ENCODE peak calls at places on chromosomes 3 and 15, in eight cellular contexts. M, J, Z, X, Q, E, T and D are unnamed samples.
A peak's percentile ranks its signal among the peaks of the same experiment; 100 is the strongest.

GRCh38 chr15:29294732-29295131 is 25.1 kb upstream of the NSMCE3 start:
- DNase-seq in Q (no peak), E (no peak), Z (no peak), T (no peak), X (no peak), J (no peak), M (no peak), D (no peak)

GRCh38 chr15:64354683-64355558 is 1.1 kb downstream of the CSNK1G1 start:
- DNase-seq in M (peak; percentile 50), Z (no peak), J (no peak), X (no peak), E (no peak), Q (no peak), T (no peak), D (no peak)

GRCh38 chr3:183975981-183976662 is 41.6 kb downstream of the ABCC5 start:
- DNase-seq in J (no peak), Q (no peak), T (no peak), M (no peak), E (no peak), Z (no peak), X (no peak), D (no peak)

GRCh38 chr15:74333662-74334061 is 33.8 kb downstream of the CYP11A1 start:
- DNase-seq in T (no peak), Q (peak; percentile 15), E (no peak), M (peak; percentile 60), Z (no peak), J (no peak), X (no peak), D (no peak)

GRCh38 chr15:94671845-94672524 is 440.6 kb downstream of the MCTP2 start:
- DNase-seq in X (no peak), Z (no peak), Q (peak; percentile 46), J (no peak), E (no peak), T (no peak), M (no peak), D (no peak)

GRCh38 chr15:51280838-51281237 is 57.6 kb downstream of the CYP19A1 start:
- DNase-seq in Z (no peak), J (no peak), M (no peak), X (no peak), E (no peak), Q (no peak), T (no peak), D (no peak)

GRCh38 chr3:147838650-147839049 is 429.5 kb downstream of the ZIC1 start:
- DNase-seq in Q (no peak), E (no peak), J (no peak), X (no peak), M (peak; percentile 18), T (no peak), Z (no peak), D (no peak)

GRCh38 chr15:78804391-78804792 is 6.9 kb downstream of the ADAMTS7 start:
- DNase-seq in T (no peak), Q (no peak), X (no peak), E (no peak), M (no peak), J (no peak), Z (no peak), D (no peak)

GRCh38 chr15:76162784-76163428 is 103.1 kb downstream of the TMEM266 start:
- DNase-seq in T (no peak), X (no peak), Q (no peak), J (no peak), E (no peak), Z (no peak), M (no peak), D (no peak)

GRCh38 chr15:68218331-68218730 is 11.2 kb downstream of the CLN6 start:
- DNase-seq in M (no peak), J (no peak), E (peak; percentile 41), Z (no peak), T (no peak), X (no peak), Q (peak; percentile 17), D (no peak)

GRCh38 chr15:90817117-90818057 is 51.0 kb upstream of the FURIN start:
- DNase-seq in X (no peak), M (no peak), T (no peak), Q (no peak), E (peak; percentile 70), J (no peak), Z (no peak), D (no peak)

GRCh38 chr3:29382399-29382798 is 101.5 kb downstream of the RBMS3 start:
- DNase-seq in M (no peak), J (no peak), X (no peak), Q (no peak), E (no peak), Z (no peak), T (no peak), D (no peak)

GRCh38 chr3:16323737-16324136 is 58.7 kb downstream of the OXNAD1 start:
- DNase-seq in Z (no peak), X (no peak), T (no peak), E (no peak), Q (no peak), J (no peak), M (no peak), D (no peak)

GRCh38 chr3:278300-279064 is 81.9 kb downstream of the CHL1 start:
- DNase-seq in M (no peak), T (no peak), X (no peak), Q (no peak), Z (no peak), J (no peak), E (no peak), D (no peak)

GRCh38 chr3:13543251-13543650 is 5.7 kb upstream of the FBLN2 start:
- DNase-seq in Q (peak; percentile 33), J (peak; percentile 55), T (peak; percentile 37), X (peak; percentile 65), E (no peak), M (no peak), Z (no peak), D (no peak)

GRCh38 chr15:87981969-87982368 is 274.6 kb downstream of the NTRK3 start:
- DNase-seq in E (no peak), T (no peak), X (peak; percentile 6), J (no peak), M (no peak), Q (no peak), Z (no peak), D (no peak)

GRCh38 chr15:48389701-48390143 is 58.5 kb downstream of the DUT start:
- DNase-seq in E (no peak), X (no peak), J (no peak), Z (no peak), Q (no peak), T (no peak), M (no peak), D (no peak)

GRCh38 chr15:70356062-70356860 is 258.5 kb upstream of the TLE3 start:
- DNase-seq in Q (no peak), Z (peak; percentile 44), E (peak; percentile 51), J (no peak), T (no peak), X (no peak), M (no peak), D (no peak)

GRCh38 chr3:150348500-150348899 is 59.6 kb upstream of the TSC22D2 start:
- DNase-seq in E (no peak), M (peak; percentile 95), Z (no peak), X (no peak), J (no peak), T (no peak), Q (no peak), D (no peak)

GRCh38 chr3:23620616-23621015 is 185.1 kb upstream of the UBE2E1 start:
- DNase-seq in J (no peak), X (no peak), M (peak; percentile 84), T (no peak), Q (no peak), E (no peak), Z (no peak), D (no peak)
- TF ChIP-seq CTCF in J (no peak), X (no peak), M (no peak), T (no peak), Q (no peak), E (no peak), Z (no peak), D (no peak)

DNA sequence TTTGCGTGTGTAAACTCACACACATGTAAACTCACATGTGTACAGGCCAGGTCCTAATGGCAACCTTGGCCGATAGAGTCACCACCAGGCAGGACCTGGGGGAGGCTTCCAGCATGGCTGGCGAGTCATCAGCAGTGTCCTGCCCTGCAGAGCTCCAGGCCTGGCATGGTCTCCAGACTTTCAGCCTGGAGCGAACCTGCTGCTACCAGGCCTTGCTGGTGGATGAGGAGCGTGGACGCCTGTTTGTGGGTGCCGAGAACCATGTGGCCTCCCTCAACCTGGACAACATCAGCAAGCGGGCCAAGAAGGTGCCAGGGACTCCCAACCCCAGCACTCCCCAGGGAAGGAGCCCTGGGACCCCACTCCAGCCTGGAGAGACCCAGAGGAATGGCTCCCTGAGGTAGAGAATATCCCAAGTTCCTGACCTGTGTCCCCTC is 1.0 kb downstream of the SEMA3B start:
- DNase-seq in Q (peak; percentile 48), J (no peak), E (peak; percentile 69), T (no peak), X (no peak), Z (no peak), M (peak; percentile 59), D (no peak)
- H3K27ac ChIP-seq in Q (peak overlapping the region; percentile 83), J (peak overlapping the region; percentile 97), E (peak overlapping the region; percentile 93), T (no peak overlapping the region), X (peak overlapping the region; percentile 96), Z (no peak overlapping the region), M (peak overlapping the region; percentile 5), D (peak overlapping the region; percentile 50)

GRCh38 chr3:159991591-159991990 is 3.0 kb downstream of the IL12A start:
- DNase-seq in J (no peak), Q (no peak), T (no peak), M (no peak), X (no peak), Z (no peak), E (no peak), D (no peak)

GRCh38 chr3:159988617-159989251 is at the start of gene IL12A:
- DNase-seq in T (peak; percentile 85), J (no peak), M (peak; percentile 54), Q (peak; percentile 83), E (peak; percentile 64), X (peak; percentile 81), Z (peak; percentile 89), D (peak; percentile 21)

GRCh38 chr3:159989973-159990846 is 1.6 kb downstream of the IL12A start:
- DNase-seq in Z (no peak), J (no peak), M (no peak), E (no peak), X (no peak), Q (no peak), T (no peak), D (no peak)

GRCh38 chr3:159982442-159982841 is 6.2 kb upstream of the IL12A start:
- DNase-seq in X (no peak), J (no peak), T (no peak), E (no peak), M (no peak), Z (no peak), Q (no peak), D (no peak)

GRCh38 chr3:159987291-159987711 is 1.3 kb upstream of the IL12A start:
- DNase-seq in X (no peak), Z (no peak), T (no peak), J (no peak), E (no peak), Q (no peak), M (peak; percentile 74), D (no peak)
- TF ChIP-seq CTCF in X (no peak), Z (no peak), T (no peak), J (no peak), E (no peak), Q (no peak), M (peak; percentile 38), D (no peak)

GRCh38 chr3:152531717-152532116 is 263.0 kb downstream of the MBNL1 start:
- DNase-seq in E (no peak), J (no peak), T (no peak), Z (no peak), X (no peak), Q (no peak), M (no peak), D (no peak)
- H3K27ac ChIP-seq in E (no peak overlapping the region), J (no peak overlapping the region), T (no peak overlapping the region), Z (no peak overlapping the region), X (no peak overlapping the region), Q (no peak overlapping the region), M (no peak overlapping the region), D (no peak overlapping the region)

GRCh38 chr3:121975702-121976302 is 46.2 kb downstream of the ILDR1 start:
- DNase-seq in Q (no peak), M (peak; percentile 47), T (no peak), J (no peak), E (no peak), Z (no peak), X (no peak), D (no peak)
- TF ChIP-seq CTCF in Q (no peak), M (peak; percentile 33), T (no peak), J (no peak), E (peak; percentile 12), Z (no peak), X (no peak), D (no peak)